ENCODE peak calls at places on chromosomes 3 and 15, in eight cellular contexts. E is Peyer's patch, B is dorsolateral prefrontal cortex, L is choroid plexus epithelial cell, H is epithelial cell of esophagus, V is foreskin fibroblast, T is OCI-LY7, J is mucosa of descending colon. N is an unnamed sample.

GRCh38 chr15:68277131-68277604 is 377 bp upstream of the FEM1B start:
- DNase-seq in E (no peak), B (peak), L (peak), H (peak), V (peak), T (no peak), J (no peak), N (no peak)

GRCh38 chr3:134315286-134316106 is 58.8 kb downstream of the AMOTL2 start:
- DNase-seq in E (no peak), B (peak), L (peak), H (peak), V (peak), T (no peak), J (no peak), N (peak)

GRCh38 chr3:119184808-119185690 is 11.7 kb downstream of the UPK1B start:
- DNase-seq in E (no peak), B (no peak), L (peak), H (peak), V (peak), T (no peak), J (no peak), N (no peak)

GRCh38 chr3:135131290-135131689 is 336.2 kb downstream of the EPHB1 start:
- DNase-seq in E (no peak), B (no peak), L (no peak), H (no peak), V (no peak), T (no peak), J (no peak), N (no peak)

GRCh38 chr3:134374791-134375541 is 719 bp upstream of the AMOTL2 start:
- DNase-seq in E (no peak), B (no peak), L (peak), H (peak), V (no peak), T (no peak), J (peak), N (peak)

GRCh38 chr3:167728176-167728575 is 6.5 kb downstream of the PDCD10 start:
- DNase-seq in E (no peak), B (no peak), L (peak), H (peak), V (peak), T (no peak), J (no peak), N (no peak)

GRCh38 chr3:129485681-129486056 is 42.8 kb upstream of the RHO start:
- DNase-seq in E (peak), B (peak), L (peak), H (peak), V (peak), T (no peak), J (peak), N (peak)

GRCh38 chr3:169169340-169169963 is 494.1 kb downstream of the MECOM start:
- DNase-seq in E (no peak), B (no peak), L (no peak), H (no peak), V (no peak), T (no peak), J (no peak), N (no peak)

GRCh38 chr3:194686816-194687637 is 1.3 kb downstream of the FAM43A start:
- DNase-seq in E (peak), B (peak), L (peak), H (peak), V (peak), T (peak), J (peak), N (peak)

GRCh38 chr15:87420017-87420416 is 836.5 kb downstream of the NTRK3 start:
- DNase-seq in E (no peak), B (no peak), L (no peak), H (no peak), V (no peak), T (no peak), J (no peak), N (no peak)

GRCh38 chr3:177196473-177197040 is 725 bp downstream of the TBL1XR1 start:
- DNase-seq in E (peak), B (peak), L (peak), H (peak), V (peak), T (peak), J (no peak), N (peak)

GRCh38 chr3:197354195-197355059 is 56.0 kb upstream of the DLG1 start:
- DNase-seq in E (no peak), B (no peak), L (peak), H (no peak), V (peak), T (peak), J (peak), N (no peak)

GRCh38 chr3:121619691-121620090 is 26.5 kb downstream of the FBXO40 start:
- DNase-seq in E (no peak), B (no peak), L (no peak), H (no peak), V (peak), T (no peak), J (no peak), N (no peak)

GRCh38 chr3:192410684-192410960 is 316.7 kb downstream of the FGF12 start:
- DNase-seq in E (no peak), B (peak), L (no peak), H (peak), V (no peak), T (no peak), J (no peak), N (no peak)

GRCh38 chr3:119294402-119294888 is 262 bp downstream of the ARHGAP31 start:
- DNase-seq in E (peak), B (no peak), L (no peak), H (peak), V (peak), T (peak), J (peak), N (peak)

GRCh38 chr3:56985460-56986327 is 74.8 kb upstream of the SPATA12 start:
- DNase-seq in E (no peak), B (no peak), L (no peak), H (no peak), V (peak), T (peak), J (no peak), N (no peak)

GRCh38 chr3:126134219-126134975 is 46.0 kb downstream of the ALDH1L1 start:
- DNase-seq in E (no peak), B (peak), L (peak), H (peak), V (peak), T (peak), J (peak), N (peak)

GRCh38 chr3:184417619-184418327 is 37.9 kb downstream of the CHRD start:
- DNase-seq in E (peak), B (peak), L (peak), H (peak), V (peak), T (peak), J (peak), N (peak)

GRCh38 chr3:119497824-119498187 is 541 bp upstream of the TIMMDC1 start:
- DNase-seq in E (no peak), B (no peak), L (peak), H (peak), V (peak), T (no peak), J (peak), N (no peak)

GRCh38 chr3:3689601-3690375 is 109.4 kb upstream of the LRRN1 start:
- DNase-seq in E (no peak), B (no peak), L (no peak), H (no peak), V (no peak), T (no peak), J (no peak), N (no peak)

GRCh38 chr15:99755692-99756409 is 22.6 kb upstream of the LYSMD4 start:
- DNase-seq in E (peak), B (no peak), L (peak), H (peak), V (peak), T (peak), J (peak), N (peak)

DNA sequence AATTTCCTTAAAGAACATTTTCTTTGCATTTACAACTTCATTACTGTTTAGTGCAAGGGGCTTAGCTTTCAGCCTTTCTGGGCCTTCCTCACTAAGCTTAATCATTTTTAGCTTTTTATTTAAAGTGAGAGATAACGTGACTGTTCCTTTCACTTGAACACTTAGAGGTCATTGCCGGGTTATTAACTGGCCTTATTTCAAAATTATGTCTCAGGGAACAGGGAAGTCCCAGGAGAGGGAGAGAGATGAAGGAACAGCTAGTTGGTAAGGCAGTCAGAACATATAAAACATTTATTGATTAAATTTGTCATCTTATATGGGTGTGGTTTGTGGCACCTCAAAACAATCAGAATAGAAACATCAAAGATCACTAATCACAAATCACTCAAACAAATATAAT is 268.7 kb downstream of the TIGIT start:
- DNase-seq in E (no peak), B (no peak), L (no peak), H (no peak), V (no peak), T (no peak), J (no peak), N (no peak)
- H3K4me3 ChIP-seq in E (no peak), B (no peak), L (no peak), H (no peak), V (no peak), T (no peak), J (no peak), N (no peak)

GRCh38 chr3:191331443-191331842 is 1.1 kb upstream of the UTS2B start:
- DNase-seq in E (no peak), B (no peak), L (peak), H (peak), V (peak), T (no peak), J (no peak), N (no peak)

GRCh38 chr3:191328383-191328962 is 721 bp upstream of the CCDC50 start:
- DNase-seq in E (no peak), B (no peak), L (no peak), H (peak), V (no peak), T (no peak), J (no peak), N (no peak)

GRCh38 chr3:191330309-191330712 is at the start of gene UTS2B:
- DNase-seq in E (no peak), B (no peak), L (peak), H (peak), V (peak), T (peak), J (no peak), N (no peak)

GRCh38 chr3:191328963-191329653 is at the start of gene CCDC50:
- DNase-seq in E (peak), B (peak), L (peak), H (peak), V (peak), T (peak), J (peak), N (peak)

DNA sequence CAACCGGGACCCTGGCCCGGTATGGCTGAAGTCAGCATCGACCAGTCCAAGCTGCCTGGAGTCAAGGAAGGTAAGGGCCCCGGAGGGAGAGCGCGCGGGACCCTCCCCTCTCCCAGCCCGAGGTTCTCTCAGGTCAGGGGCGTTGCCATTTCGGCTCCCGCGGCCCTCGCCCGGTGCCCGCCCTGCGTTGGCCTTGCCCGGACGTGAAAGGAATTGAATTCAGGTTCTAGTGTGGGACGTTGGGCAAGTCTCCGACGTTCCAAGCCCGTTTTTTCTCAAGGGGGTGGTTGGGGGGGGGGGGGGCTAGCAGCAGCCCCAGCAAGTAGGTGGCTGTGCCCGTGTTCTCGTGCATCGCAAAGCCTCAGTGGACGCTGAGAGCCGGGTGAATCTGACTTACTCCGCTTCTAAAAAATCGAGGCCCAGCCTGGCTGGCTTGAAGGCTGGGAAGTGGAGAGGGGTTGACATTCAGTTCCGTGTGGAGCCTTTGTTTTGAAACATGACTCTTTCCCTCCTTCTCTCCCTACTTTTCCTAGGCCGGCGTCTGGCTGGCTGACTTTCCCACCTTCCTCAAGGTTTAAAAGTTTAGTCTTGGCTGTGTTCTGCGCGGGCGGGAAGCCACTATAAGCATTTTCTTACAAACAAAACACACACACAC is 545 bp downstream of the UTS2B start:
- DNase-seq in E (peak), B (peak), L (peak), H (peak), V (peak), T (peak), J (peak), N (peak)
- H3K4me3 ChIP-seq in E (peak), B (peak), L (peak), H (peak), V (peak), T (peak), J (peak), N (peak)

DNA sequence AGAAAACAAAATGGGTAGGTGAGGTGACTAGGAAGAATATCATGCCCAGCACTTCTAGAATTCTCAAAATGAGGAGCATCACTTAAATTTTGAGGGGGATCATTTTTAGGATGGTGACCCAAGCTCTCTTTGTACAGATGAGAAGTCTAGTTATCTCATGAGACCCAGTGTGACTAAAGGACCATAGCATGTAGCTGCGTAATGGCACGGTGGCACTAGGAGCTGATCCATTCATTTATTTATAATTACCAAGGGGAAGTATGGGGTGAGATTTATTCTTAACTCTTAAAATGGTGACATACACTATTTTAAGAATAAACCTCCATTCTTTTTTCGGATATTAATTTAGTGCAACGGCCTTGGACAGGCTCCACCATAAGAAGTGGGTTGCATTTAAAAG is 8.3 kb downstream of the IQGAP1 start:
- DNase-seq in E (no peak), B (no peak), L (no peak), H (no peak), V (no peak), T (no peak), J (no peak), N (no peak)
- H3K4me3 ChIP-seq in E (no peak), B (no peak), L (no peak), H (no peak), V (no peak), T (no peak), J (no peak), N (no peak)

DNA sequence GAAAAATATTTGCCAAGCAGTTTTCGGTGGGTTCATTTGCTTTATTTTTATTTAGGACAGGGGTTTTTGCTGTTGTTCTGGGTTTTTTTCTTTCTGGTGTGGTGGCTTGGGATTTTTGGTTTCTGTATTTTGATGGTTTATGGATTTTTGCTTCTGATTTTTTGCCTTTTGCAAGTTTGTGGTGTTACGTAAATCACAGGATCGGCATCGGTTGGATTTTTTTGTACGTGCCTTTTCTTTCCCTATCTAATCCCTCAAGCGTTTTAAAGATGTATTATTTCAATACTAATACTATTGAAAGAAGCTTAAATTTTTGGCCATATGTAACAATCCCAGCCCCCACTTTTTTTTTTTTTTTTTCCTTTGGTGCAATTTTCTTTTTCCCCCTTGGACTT is 788 bp upstream of the BCL6 start:
- DNase-seq in E (no peak), B (no peak), L (peak), H (no peak), V (peak), T (no peak), J (no peak), N (no peak)
- H3K4me3 ChIP-seq in E (peak), B (peak), L (peak), H (peak), V (peak), T (peak), J (no peak), N (peak)

GRCh38 chr15:41773332-41773728 is 954 bp upstream of the MAPKBP1 start:
- DNase-seq in E (no peak), B (no peak), L (no peak), H (peak), V (no peak), T (peak), J (no peak), N (no peak)

GRCh38 chr15:41773729-41774061 is 589 bp upstream of the MAPKBP1 start:
- DNase-seq in E (no peak), B (no peak), L (no peak), H (no peak), V (no peak), T (no peak), J (no peak), N (no peak)

GRCh38 chr15:41774873-41775417 is 661 bp downstream of the MAPKBP1 start:
- DNase-seq in E (no peak), B (no peak), L (no peak), H (peak), V (no peak), T (peak), J (no peak), N (peak)

GRCh38 chr15:41774062-41774872 is at the start of gene MAPKBP1:
- DNase-seq in E (peak), B (peak), L (peak), H (peak), V (peak), T (peak), J (peak), N (peak)

GRCh38 chr15:41772720-41773331 is 1.5 kb upstream of the MAPKBP1 start:
- DNase-seq in E (peak), B (no peak), L (peak), H (peak), V (peak), T (peak), J (no peak), N (no peak)
- H3K4me3 ChIP-seq in E (no peak), B (no peak), L (no peak), H (no peak), V (peak), T (peak), J (no peak), N (peak)

GRCh38 chr15:86316699-86317378 is 237.2 kb downstream of the AGBL1 start:
- DNase-seq in E (no peak), B (no peak), L (no peak), H (no peak), V (no peak), T (no peak), J (no peak), N (no peak)
- H3K4me3 ChIP-seq in E (no peak), B (no peak), L (no peak), H (no peak), V (no peak), T (no peak), J (no peak), N (no peak)

DNA sequence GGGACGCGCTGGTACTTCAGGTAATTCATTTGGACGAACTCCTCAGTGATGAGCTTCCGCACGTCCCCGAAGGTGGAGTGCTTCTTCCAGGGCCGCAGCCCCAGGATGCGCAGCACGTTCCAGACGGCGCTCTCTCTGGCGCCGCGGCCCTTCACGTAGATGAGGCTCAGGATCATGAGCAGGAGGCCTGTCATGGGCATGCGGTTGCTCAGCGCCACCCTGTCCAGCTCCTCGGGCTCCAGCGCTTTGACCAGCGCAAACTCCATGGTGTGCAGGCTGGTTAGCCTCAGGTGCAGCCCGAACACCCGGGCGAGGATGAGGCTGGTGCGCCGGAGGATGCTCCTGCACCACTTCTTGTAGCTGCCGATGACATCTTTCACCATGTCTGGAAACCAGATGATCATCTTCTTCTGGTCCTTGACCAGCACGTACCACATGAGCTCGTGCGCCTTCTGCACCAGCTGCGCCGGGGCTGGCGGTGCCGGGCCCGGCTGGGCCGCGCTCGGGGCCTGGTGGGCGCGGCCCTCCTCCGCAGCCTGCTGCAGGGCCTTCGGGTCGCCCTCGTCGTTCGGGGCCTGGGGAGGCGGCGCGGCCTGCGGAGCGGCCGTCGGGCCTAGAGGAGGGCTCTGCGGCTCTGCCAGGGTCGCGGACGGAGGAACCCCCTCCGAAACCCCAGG is 501 bp downstream of the NDN start:
- DNase-seq in E (no peak), B (peak), L (no peak), H (no peak), V (peak), T (no peak), J (no peak), N (no peak)
- H3K4me3 ChIP-seq in E (peak), B (peak), L (peak), H (peak), V (peak), T (no peak), J (peak), N (peak)